ENCODE peak calls at places on chromosomes 6 and 20, in seven cellular contexts. S is transverse colon, Y is ovary, W is spleen, O is esophagus muscularis mucosa, N is K562, K is HepG2. I is an unnamed sample.

GRCh38 chr20:15992564-15992963 is 580.7 kb downstream of the KIF16B start:
- DNase-seq in S (no peak), Y (no peak), O (no peak), N (no peak), K (no peak), W (no peak), I (no peak)

GRCh38 chr6:75376347-75377024 is 91.9 kb upstream of the TMEM30A start:
- DNase-seq in O (no peak), N (no peak), W (no peak), K (no peak), Y (no peak), S (no peak), I (no peak)

GRCh38 chr20:38171301-38172010 is 6.4 kb upstream of the TGM2 start:
- DNase-seq in O (no peak), N (peak; percentile 42), S (no peak), W (no peak), K (peak; percentile 71), Y (no peak), I (no peak)

GRCh38 chr20:32282461-32282860 is 5.0 kb downstream of the KIF3B start:
- DNase-seq in S (no peak), Y (no peak), W (no peak), K (no peak), O (no peak), N (no peak), I (no peak)

GRCh38 chr6:34195726-34196115 is 41.0 kb upstream of the HMGA1 start:
- DNase-seq in N (no peak), K (no peak), Y (peak; percentile 29), W (no peak), S (no peak), O (no peak), I (no peak)

GRCh38 chr6:158843751-158844683 is 24.8 kb upstream of the EZR start:
- DNase-seq in Y (no peak), W (no peak), S (no peak), N (peak; percentile 55), O (no peak), K (peak; percentile 20), I (no peak)

GRCh38 chr6:65627015-65627414 is 80.0 kb downstream of the EYS start:
- DNase-seq in S (no peak), N (no peak), Y (no peak), K (no peak), O (no peak), W (no peak), I (no peak)

GRCh38 chr20:4956200-4956810 is 45.0 kb downstream of the SLC23A2 start:
- DNase-seq in Y (no peak), W (no peak), K (peak; percentile 76), S (no peak), O (no peak), N (peak; percentile 56), I (no peak)

GRCh38 chr20:64104667-64105451 is 2.5 kb downstream of the NPBWR2 start:
- DNase-seq in W (peak; percentile 65), Y (no peak), S (peak; percentile 1), N (no peak), O (no peak), K (no peak), I (peak; percentile 11)

GRCh38 chr6:79796197-79796596 is 151.2 kb downstream of the ELOVL4 start:
- DNase-seq in W (no peak), Y (no peak), S (no peak), K (no peak), O (no peak), N (peak; percentile 70), I (peak; percentile 61)

GRCh38 chr6:107344981-107345380 is 114.4 kb downstream of the PDSS2 start:
- DNase-seq in N (no peak), O (no peak), S (no peak), Y (no peak), W (no peak), K (no peak), I (no peak)

GRCh38 chr20:4573564-4574355 is 147.9 kb upstream of the PRND start:
- DNase-seq in W (no peak), N (no peak), S (no peak), O (peak; percentile 39), K (no peak), Y (no peak), I (no peak)

GRCh38 chr20:24473435-24473834 is 4.0 kb downstream of the SYNDIG1 start:
- DNase-seq in O (no peak), K (no peak), Y (no peak), W (no peak), S (no peak), N (no peak), I (no peak)

GRCh38 chr6:36169023-36170007 is 27.2 kb upstream of the BRPF3 start:
- DNase-seq in N (no peak), K (no peak), Y (no peak), W (no peak), S (no peak), O (no peak), I (no peak)

GRCh38 chr6:37168809-37169457 is 1.0 kb upstream of the PIM1 start:
- DNase-seq in W (no peak), S (no peak), N (no peak), Y (no peak), O (no peak), K (no peak), I (peak; percentile 26)

GRCh38 chr6:33208089-33208967 is at the start of gene RING1:
- DNase-seq in Y (peak; percentile 94), W (peak; percentile 97), N (peak; percentile 91), O (peak; percentile 96), K (peak; percentile 59), S (peak; percentile 91), I (peak; percentile 92)

DNA sequence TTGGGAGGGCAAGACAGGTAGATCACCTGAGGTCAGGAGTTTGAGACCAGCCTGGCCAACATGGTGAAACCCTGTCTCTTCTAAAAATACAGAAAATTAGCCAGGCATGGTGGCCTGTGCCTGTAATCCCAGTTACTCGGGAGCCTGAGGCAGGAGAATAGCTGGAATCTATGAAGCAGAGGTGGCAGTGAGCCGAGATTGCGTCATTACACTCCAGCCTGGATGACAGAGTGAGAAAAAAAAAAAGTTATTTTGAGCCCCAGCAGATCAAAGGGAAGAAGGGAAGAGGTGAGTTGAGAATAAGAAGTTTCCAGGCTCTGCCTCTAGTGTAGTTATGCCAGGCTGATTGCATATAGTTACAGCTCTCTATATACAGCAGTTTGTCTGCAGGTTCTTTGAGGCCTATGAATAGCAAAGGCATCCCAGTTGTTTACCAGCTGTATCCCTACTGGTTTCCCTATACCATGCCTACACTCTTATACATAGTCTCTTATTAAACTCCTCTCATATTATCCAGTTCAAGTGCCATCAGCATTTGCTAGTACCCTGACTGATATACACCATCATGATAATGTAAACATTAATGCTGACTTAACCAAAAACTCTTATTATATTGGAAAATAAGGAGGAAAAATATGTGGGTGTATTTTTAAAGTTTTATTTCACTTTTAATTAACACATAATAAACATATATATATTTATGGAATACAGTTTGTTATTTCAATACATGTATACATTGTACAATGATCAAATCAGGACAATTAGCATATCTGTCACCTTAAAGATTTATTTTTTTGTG is 823.6 kb upstream of the ADGRB3 start:
- DNase-seq in O (no peak), Y (no peak), K (no peak), N (no peak), W (no peak), S (no peak), I (no peak)
- H3K9me3 ChIP-seq in O (peaks cover 16% of the 10 kb centered on the region), Y (no peaks in the 10 kb centered on the region), K (peaks cover 41% of the 10 kb centered on the region), N (peaks cover 7% of the 10 kb centered on the region), W (peaks cover 49% of the 10 kb centered on the region), S (peaks cover 28% of the 10 kb centered on the region), I (no peaks in the 10 kb centered on the region)

GRCh38 chr6:6951355-6951754 is 156.4 kb upstream of the RREB1 start:
- DNase-seq in S (no peak), W (no peak), K (no peak), N (no peak), Y (no peak), O (no peak), I (no peak)
- H3K4me3 ChIP-seq in S (no peak overlapping the region), W (no peak overlapping the region), K (no peak overlapping the region), N (no peak overlapping the region), Y (no peak overlapping the region), O (no peak overlapping the region), I (no peak overlapping the region)

DNA sequence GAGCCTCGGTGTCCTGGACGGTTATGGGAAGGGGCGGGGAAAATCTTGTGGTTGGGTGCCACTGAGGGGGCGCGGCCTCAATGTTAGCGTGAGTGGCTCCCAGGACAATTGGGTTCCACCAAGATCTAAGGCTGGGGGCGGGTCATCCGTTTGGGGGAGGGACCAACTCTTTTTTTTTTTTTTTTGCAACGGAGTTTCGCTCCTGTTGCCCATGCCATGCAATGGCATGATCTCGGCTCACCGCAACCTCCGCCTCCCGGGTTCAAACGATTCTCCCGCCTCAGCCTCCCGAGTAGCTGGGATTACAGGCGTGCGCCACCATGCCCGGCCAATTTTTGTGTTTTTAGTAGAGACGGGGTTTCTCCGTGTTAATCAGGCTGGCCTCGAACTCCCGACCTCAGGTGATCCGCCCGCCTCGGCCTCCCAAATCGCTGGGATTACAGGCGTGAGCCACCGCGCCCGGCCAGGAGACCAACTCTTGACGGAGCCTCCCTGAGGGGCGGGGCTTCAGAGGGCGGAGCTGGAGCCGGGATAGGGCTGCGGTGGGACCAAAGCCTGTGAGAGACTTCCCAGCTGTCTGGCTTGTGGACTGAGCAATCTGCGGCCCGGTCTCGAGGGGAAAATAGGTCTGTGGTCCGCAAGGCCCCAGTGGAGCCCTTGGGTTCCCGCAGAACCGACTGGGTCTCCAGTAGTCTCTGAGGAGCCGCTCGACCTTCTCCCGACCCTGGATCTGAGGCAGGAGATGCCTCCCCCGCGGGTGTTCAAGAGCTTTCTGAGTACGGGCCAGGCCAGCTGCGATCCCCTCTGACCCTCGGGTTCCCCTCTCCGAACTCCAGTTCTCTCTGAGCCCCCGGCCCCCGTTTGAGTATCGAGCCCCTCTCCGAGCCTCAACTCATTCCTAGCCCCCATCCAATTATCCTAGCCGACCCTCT is 1.1 kb downstream of the SPAG4 start:
- DNase-seq in S (peak; percentile 93), Y (peak; percentile 98), O (no peak), W (peak; percentile 96), K (peak; percentile 100), N (peak; percentile 100), I (peak; percentile 88)
- TF ChIP-seq POLR2A in S (peak; percentile 41), Y (peak; percentile 37), O (peak; percentile 47), W (peak; percentile 28), K (peak; percentile 83), N (peak; percentile 75), I (no peak)

GRCh38 chr6:4883298-4883697 is 107.1 kb downstream of the CDYL start:
- DNase-seq in O (no peak), S (no peak), K (no peak), N (no peak), Y (no peak), W (no peak), I (no peak)

GRCh38 chr6:4879724-4880372 is 103.6 kb downstream of the CDYL start:
- DNase-seq in K (no peak), O (no peak), W (no peak), N (no peak), S (peak; percentile 51), Y (no peak), I (no peak)

GRCh38 chr6:4885534-4885933 is 109.3 kb downstream of the CDYL start:
- DNase-seq in N (no peak), O (no peak), Y (no peak), W (no peak), S (no peak), K (no peak), I (no peak)

GRCh38 chr6:4884646-4885427 is 108.6 kb downstream of the CDYL start:
- DNase-seq in K (no peak), W (no peak), N (no peak), O (no peak), S (no peak), Y (no peak), I (no peak)

DNA sequence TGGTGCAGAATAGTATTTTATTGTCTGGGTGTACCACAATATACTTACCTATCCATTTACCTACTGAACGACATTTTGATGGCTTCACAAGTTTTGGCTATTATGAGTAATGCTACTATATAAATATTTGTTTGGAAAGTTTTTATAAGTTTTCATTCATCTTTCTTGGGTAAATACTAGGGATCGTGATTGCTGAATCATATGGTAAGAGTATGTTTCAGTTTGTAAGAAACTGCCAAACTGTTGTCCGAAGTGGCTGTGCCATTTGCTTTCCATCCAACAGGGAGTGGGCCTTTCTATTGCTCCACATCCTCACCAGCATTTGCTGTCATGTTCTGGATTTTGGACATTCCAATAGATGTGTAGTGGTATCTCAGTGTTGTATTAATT is 104.2 kb downstream of the CDYL start:
- DNase-seq in S (no peak), Y (no peak), W (no peak), O (no peak), N (no peak), K (no peak), I (no peak)
- H3K9me3 ChIP-seq in S (no peaks in the 10 kb centered on the region), Y (no peaks in the 10 kb centered on the region), W (no peaks in the 10 kb centered on the region), O (no peaks in the 10 kb centered on the region), N (no peaks in the 10 kb centered on the region), K (no peaks in the 10 kb centered on the region), I (no peaks in the 10 kb centered on the region)

I was measured in testis.